ENCODE peak calls at places on chromosomes 2 and 18, in six cellular contexts. One of them, this sample, is unnamed.

GRCh38 chr2:164710252-164710633 is 89.0 kb upstream of the GRB14 start:
- DNase-seq in transverse colon: no peak
- DNase-seq in tibial nerve: no peak
- DNase-seq in breast epithelium: no peak
- DNase-seq in HCT116: no peak
- DNase-seq in ovary: no peak
- DNase-seq in this sample: no peak

GRCh38 chr2:38377501-38378258 is 607 bp upstream of the ATL2 start:
- DNase-seq in breast epithelium: no peak
- DNase-seq in tibial nerve: no peak
- DNase-seq in HCT116: no peak
- DNase-seq in ovary: no peak
- DNase-seq in transverse colon: no peak
- DNase-seq in this sample: no peak

GRCh38 chr18:59514193-59514592 is 155.1 kb upstream of the LMAN1 start:
- DNase-seq in ovary: peak; percentile 82
- DNase-seq in tibial nerve: peak; percentile 43
- DNase-seq in HCT116: no peak
- DNase-seq in breast epithelium: no peak
- DNase-seq in transverse colon: peak; percentile 20
- DNase-seq in this sample: no peak

GRCh38 chr2:1605102-1605501 is 139.2 kb downstream of the PXDN start:
- DNase-seq in ovary: no peak
- DNase-seq in tibial nerve: no peak
- DNase-seq in breast epithelium: no peak
- DNase-seq in transverse colon: no peak
- DNase-seq in HCT116: no peak
- DNase-seq in this sample: no peak

GRCh38 chr2:221853297-221853696 is 281.2 kb upstream of the EPHA4 start:
- DNase-seq in HCT116: no peak
- DNase-seq in tibial nerve: no peak
- DNase-seq in transverse colon: no peak
- DNase-seq in ovary: no peak
- DNase-seq in breast epithelium: no peak
- DNase-seq in this sample: no peak

GRCh38 chr2:714005-714741 is 37.0 kb upstream of the TMEM18 start:
- DNase-seq in transverse colon: peak; percentile 70
- DNase-seq in breast epithelium: no peak
- DNase-seq in HCT116: peak; percentile 46
- DNase-seq in ovary: peak; percentile 51
- DNase-seq in tibial nerve: no peak
- DNase-seq in this sample: no peak

GRCh38 chr2:46981662-46982351 is 66.2 kb upstream of the MCFD2 start:
- DNase-seq in HCT116: no peak
- DNase-seq in breast epithelium: no peak
- DNase-seq in tibial nerve: no peak
- DNase-seq in transverse colon: peak; percentile 53
- DNase-seq in ovary: no peak
- DNase-seq in this sample: no peak

GRCh38 chr2:30701782-30702181 is 105.5 kb downstream of the CAPN13 start:
- DNase-seq in tibial nerve: no peak
- DNase-seq in transverse colon: no peak
- DNase-seq in HCT116: no peak
- DNase-seq in breast epithelium: no peak
- DNase-seq in ovary: no peak
- DNase-seq in this sample: no peak

DNA sequence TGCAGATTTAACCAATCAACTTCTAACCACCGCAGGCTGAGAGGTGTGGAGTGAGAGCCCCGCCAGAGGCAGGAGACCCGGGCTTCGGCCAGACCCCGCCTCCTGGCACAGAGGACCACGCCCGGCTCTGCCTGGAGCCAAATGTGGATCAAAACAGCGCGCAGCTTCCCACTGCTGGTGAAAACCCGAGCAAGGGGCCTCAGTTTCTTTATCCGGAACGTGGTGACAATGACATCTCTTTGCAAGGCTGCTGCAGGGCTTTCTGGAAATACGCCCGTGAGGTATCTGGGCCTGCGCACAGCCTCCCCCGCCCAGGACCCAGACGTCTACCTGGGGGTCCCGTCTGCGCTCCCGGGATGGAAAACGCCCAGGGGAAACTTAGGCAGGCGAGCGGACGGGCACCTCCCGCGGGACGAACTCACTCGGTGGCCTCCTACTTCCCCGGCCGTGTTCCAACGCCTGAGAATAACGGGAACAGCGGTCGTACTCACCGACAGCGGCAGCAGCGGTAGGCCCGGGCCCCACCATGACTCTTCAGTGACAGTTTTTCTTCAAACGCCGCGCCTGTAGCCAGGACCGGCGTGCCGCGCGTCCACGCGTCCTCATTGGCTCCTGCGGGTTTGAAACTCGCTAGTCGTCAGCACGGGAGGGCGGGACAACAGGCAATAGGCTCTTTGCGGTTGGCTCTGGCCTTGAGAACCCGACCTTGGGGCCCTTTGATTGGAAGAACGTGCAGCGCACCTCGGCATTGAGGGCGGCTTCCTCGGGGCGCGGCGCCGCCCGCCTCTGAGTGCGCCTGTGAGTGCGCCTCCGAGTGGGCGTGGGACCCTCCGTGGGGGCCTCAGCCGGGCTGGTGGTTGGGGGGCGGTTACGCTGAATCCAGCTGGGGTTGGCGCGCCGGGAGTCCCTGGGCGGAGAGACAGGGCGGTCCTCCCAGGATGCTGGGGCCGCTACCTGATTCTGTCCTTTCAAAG is at the start of gene CKAP2L:
- DNase-seq in tibial nerve: peak; percentile 85
- DNase-seq in transverse colon: peak; percentile 97
- DNase-seq in HCT116: peak; percentile 96
- DNase-seq in ovary: peak; percentile 72
- DNase-seq in breast epithelium: peak; percentile 94
- DNase-seq in this sample: peak; percentile 80
- TF ChIP-seq POLR2A in tibial nerve: no peak
- TF ChIP-seq POLR2A in transverse colon: no peak
- TF ChIP-seq POLR2A in HCT116: peak; percentile 26
- TF ChIP-seq POLR2A in ovary: no peak
- TF ChIP-seq POLR2A in breast epithelium: no peak
- TF ChIP-seq POLR2A in this sample: peak; percentile 22

DNA sequence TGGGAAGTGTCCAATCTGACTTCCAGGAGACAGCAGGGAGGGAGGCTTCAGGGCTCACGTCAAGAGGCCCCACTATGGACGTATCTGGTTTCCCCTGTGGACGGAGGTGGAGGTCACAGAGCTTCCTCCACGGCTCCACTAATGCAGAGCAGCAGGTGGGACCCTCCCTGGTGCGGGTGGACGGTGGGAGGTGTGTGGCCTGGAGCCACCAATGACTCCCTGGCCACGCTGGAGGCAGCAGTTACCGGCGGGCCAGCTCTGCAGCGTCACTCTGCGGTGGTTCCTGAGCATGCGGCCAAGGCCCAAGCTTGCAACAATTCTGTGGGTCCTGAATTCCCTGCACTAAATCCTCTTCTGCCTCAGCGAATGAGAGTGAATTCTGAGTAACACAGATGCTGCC is 9.0 kb downstream of the CRACDL start:
- DNase-seq in tibial nerve: no peak
- DNase-seq in ovary: no peak
- DNase-seq in transverse colon: no peak
- DNase-seq in HCT116: no peak
- DNase-seq in breast epithelium: no peak
- DNase-seq in this sample: no peak
- TF ChIP-seq CTCF in tibial nerve: no peak
- TF ChIP-seq CTCF in ovary: no peak
- TF ChIP-seq CTCF in transverse colon: no peak
- TF ChIP-seq CTCF in HCT116: no peak
- TF ChIP-seq CTCF in breast epithelium: no peak
- TF ChIP-seq CTCF in this sample: no peak

GRCh38 chr18:13138822-13139139 is 79.8 kb upstream of the LDLRAD4 start:
- DNase-seq in breast epithelium: no peak
- DNase-seq in transverse colon: no peak
- DNase-seq in ovary: no peak
- DNase-seq in tibial nerve: no peak
- DNase-seq in HCT116: no peak
- DNase-seq in this sample: no peak

GRCh38 chr18:13139885-13140450 is 78.6 kb upstream of the LDLRAD4 start:
- DNase-seq in breast epithelium: no peak
- DNase-seq in ovary: no peak
- DNase-seq in transverse colon: no peak
- DNase-seq in tibial nerve: no peak
- DNase-seq in HCT116: no peak
- DNase-seq in this sample: no peak

GRCh38 chr18:13136689-13137040 is 81.9 kb upstream of the LDLRAD4 start:
- DNase-seq in tibial nerve: no peak
- DNase-seq in ovary: peak; percentile 40
- DNase-seq in transverse colon: peak; percentile 21
- DNase-seq in HCT116: no peak
- DNase-seq in breast epithelium: no peak
- DNase-seq in this sample: no peak

GRCh38 chr18:13137041-13137938 is 81.3 kb upstream of the LDLRAD4 start:
- DNase-seq in ovary: peak; percentile 42
- DNase-seq in tibial nerve: no peak
- DNase-seq in breast epithelium: no peak
- DNase-seq in transverse colon: peak; percentile 45
- DNase-seq in HCT116: no peak
- DNase-seq in this sample: no peak

DNA sequence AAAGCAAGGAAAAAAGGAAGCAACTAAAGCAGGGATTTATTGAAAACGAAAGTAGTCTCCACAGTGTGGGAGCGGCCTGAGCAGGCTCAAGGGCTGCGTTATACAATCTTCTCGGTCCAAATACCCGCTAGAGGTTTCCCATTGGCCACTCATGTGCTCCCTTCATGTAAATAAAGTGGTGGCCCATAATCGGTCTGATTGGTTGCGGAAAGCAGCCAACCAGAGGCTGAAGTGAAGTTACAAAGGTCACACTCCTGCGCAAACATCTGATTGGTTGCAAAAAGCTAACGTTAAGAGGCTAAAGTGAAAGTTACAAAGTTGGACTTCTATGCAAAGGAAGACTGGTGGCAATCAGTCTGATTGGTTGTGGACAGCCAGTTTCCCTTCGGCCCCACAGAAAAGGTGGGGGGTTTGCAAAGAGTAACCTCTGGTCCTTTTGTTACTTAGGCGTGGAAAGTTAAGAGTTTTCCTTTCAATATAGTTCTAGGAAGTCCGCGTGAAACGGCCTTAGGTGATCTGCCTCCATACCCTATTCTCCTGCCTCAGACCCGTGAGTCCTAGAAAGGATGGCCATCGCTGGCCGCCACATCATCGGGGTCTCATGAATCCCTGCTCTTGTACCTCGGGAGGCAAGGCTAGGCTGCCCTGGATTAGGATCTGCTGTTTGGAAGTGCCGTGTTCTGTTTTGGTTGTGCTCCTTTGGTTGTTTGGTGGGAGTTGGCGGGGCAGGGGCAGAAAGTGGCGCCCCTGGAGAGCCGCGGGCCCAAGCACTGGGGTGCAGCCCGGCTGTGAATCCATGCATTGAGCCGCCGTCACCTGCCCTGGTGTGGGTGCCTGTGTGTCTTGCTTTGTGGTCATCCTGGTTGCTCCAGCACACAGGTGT is 80.4 kb upstream of the LDLRAD4 start:
- DNase-seq in ovary: peak; percentile 77
- DNase-seq in tibial nerve: no peak
- DNase-seq in HCT116: no peak
- DNase-seq in breast epithelium: no peak
- DNase-seq in transverse colon: peak; percentile 89
- DNase-seq in this sample: peak; percentile 39
- TF ChIP-seq POLR2A in ovary: no peak
- TF ChIP-seq POLR2A in tibial nerve: no peak
- TF ChIP-seq POLR2A in HCT116: no peak
- TF ChIP-seq POLR2A in breast epithelium: no peak
- TF ChIP-seq POLR2A in transverse colon: peak; percentile 26
- TF ChIP-seq POLR2A in this sample: no peak

GRCh38 chr2:134982603-134983002 is 64.0 kb downstream of the CCNT2 start:
- DNase-seq in HCT116: no peak
- DNase-seq in tibial nerve: no peak
- DNase-seq in ovary: no peak
- DNase-seq in breast epithelium: no peak
- DNase-seq in transverse colon: no peak
- DNase-seq in this sample: no peak
- TF ChIP-seq CTCF in HCT116: no peak
- TF ChIP-seq CTCF in tibial nerve: no peak
- TF ChIP-seq CTCF in ovary: no peak
- TF ChIP-seq CTCF in breast epithelium: no peak
- TF ChIP-seq CTCF in transverse colon: no peak
- TF ChIP-seq CTCF in this sample: no peak

DNA sequence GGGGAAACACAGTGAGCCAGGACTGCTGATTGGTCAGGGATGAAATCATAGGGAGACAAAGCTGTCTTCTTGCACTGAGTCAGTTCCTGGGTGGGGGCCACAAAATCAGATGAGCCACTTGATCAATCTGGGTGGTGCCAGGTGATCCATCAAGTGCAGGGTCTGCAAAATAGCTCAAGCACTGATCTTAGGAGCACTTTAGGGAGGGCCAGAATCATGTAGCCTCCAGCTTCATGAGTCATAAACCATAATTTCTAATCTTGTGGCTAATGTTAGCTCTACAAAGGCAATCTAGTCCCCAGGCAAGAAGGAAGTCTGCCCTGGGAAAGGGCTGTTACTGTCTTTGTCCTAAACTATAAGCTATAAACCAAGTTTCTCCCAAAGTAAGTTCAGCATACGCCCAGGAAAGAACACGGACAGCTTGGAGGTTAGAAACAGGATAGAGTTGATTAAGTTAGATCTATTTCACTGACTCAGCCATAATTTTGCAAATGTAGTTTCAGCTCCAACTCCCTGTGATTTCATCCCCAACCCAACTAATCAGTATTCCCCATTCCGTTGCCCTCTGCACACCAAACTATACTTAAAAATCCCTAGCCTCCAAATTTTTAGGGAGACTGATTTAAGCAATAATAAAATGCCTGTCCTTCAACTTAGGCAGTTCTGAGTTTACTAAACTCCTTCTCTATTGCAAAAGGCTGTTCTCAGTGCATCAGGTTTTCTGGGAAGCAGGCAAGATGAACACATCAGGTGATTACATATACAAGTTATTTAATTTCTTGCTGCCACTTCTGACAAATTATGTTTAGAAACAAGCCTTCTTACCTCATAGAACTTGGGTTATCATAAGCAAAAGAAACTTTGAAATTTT is 226.9 kb upstream of the SPOPL start:
- DNase-seq in HCT116: peak; percentile 15
- DNase-seq in tibial nerve: no peak
- DNase-seq in transverse colon: peak; percentile 19
- DNase-seq in ovary: no peak
- DNase-seq in breast epithelium: no peak
- DNase-seq in this sample: no peak
- TF ChIP-seq POLR2A in HCT116: no peak
- TF ChIP-seq POLR2A in tibial nerve: no peak
- TF ChIP-seq POLR2A in transverse colon: no peak
- TF ChIP-seq POLR2A in ovary: no peak
- TF ChIP-seq POLR2A in breast epithelium: no peak
- TF ChIP-seq POLR2A in this sample: no peak

GRCh38 chr2:220296174-220296573 is 668.7 kb downstream of the SLC4A3 start:
- DNase-seq in breast epithelium: no peak
- DNase-seq in tibial nerve: no peak
- DNase-seq in HCT116: no peak
- DNase-seq in ovary: no peak
- DNase-seq in transverse colon: no peak
- DNase-seq in this sample: no peak
- TF ChIP-seq CTCF in breast epithelium: no peak
- TF ChIP-seq CTCF in tibial nerve: no peak
- TF ChIP-seq CTCF in HCT116: no peak
- TF ChIP-seq CTCF in ovary: no peak
- TF ChIP-seq CTCF in transverse colon: no peak
- TF ChIP-seq CTCF in this sample: no peak

GRCh38 chr2:29568135-29568534 is 353.3 kb downstream of the ALK start:
- DNase-seq in ovary: no peak
- DNase-seq in HCT116: no peak
- DNase-seq in transverse colon: no peak
- DNase-seq in tibial nerve: no peak
- DNase-seq in breast epithelium: no peak
- DNase-seq in this sample: no peak
- TF ChIP-seq POLR2A in ovary: no peak
- TF ChIP-seq POLR2A in HCT116: no peak
- TF ChIP-seq POLR2A in transverse colon: no peak
- TF ChIP-seq POLR2A in tibial nerve: no peak
- TF ChIP-seq POLR2A in breast epithelium: no peak
- TF ChIP-seq POLR2A in this sample: no peak

This sample was measured in esophagus squamous epithelium.